ENCODE peak calls at places on chromosomes 13 and 19, in eight cellular contexts. L, U, H, X, R, E, A and J are unnamed samples. For H3K27me3, the result is how much of the 10 kb centered on the place peaks cover.

GRCh38 chr19:38392707-38393308 is 4.3 kb downstream of the SPRED3 start:
- DNase-seq in R (no peak), H (no peak), A (no peak), X (no peak), U (peak), E (no peak), L (no peak), J (no peak)

GRCh38 chr13:46211116-46211515 is 612 bp upstream of the LRRC63 start:
- DNase-seq in X (peak), U (peak), E (no peak), L (no peak), A (no peak), R (peak), H (no peak), J (no peak)

GRCh38 chr19:12840091-12841079 is 2.1 kb downstream of the MAST1 start:
- DNase-seq in X (peak), R (no peak), A (no peak), E (peak), U (peak), L (no peak), H (peak), J (peak)

GRCh38 chr19:8585894-8586750 is 8.9 kb upstream of the MYO1F start:
- DNase-seq in H (no peak), U (peak), A (no peak), E (no peak), L (no peak), R (peak), X (peak), J (no peak)

GRCh38 chr13:89490661-89491060 is 1819.5 kb downstream of the SLITRK5 start:
- DNase-seq in R (no peak), L (no peak), X (no peak), U (no peak), A (no peak), E (no peak), H (no peak), J (no peak)

GRCh38 chr13:46315491-46316075 is 71.5 kb downstream of the RUBCNL start:
- DNase-seq in H (no peak), L (no peak), E (no peak), A (no peak), X (no peak), R (no peak), U (no peak), J (no peak)

GRCh38 chr19:45814166-45814780 is 835 bp downstream of the RSPH6A start:
- DNase-seq in H (no peak), X (no peak), L (no peak), R (no peak), A (no peak), U (no peak), E (no peak), J (no peak)

GRCh38 chr19:18021121-18021755 is 13.3 kb downstream of the ARRDC2 start:
- DNase-seq in E (peak), H (peak), U (peak), R (peak), A (peak), X (no peak), L (peak), J (no peak)

GRCh38 chr13:79860757-79861156 is 379.8 kb downstream of the NDFIP2 start:
- DNase-seq in A (no peak), X (no peak), R (no peak), L (no peak), E (no peak), H (no peak), U (no peak), J (no peak)

GRCh38 chr19:28419312-28419711 is 793.6 kb downstream of the UQCRFS1 start:
- DNase-seq in E (no peak), H (no peak), A (no peak), X (no peak), L (no peak), R (no peak), U (no peak), J (no peak)

GRCh38 chr13:39501711-39502324 is 101.2 kb downstream of the LHFPL6 start:
- DNase-seq in H (no peak), E (no peak), X (no peak), L (no peak), U (no peak), A (peak), R (no peak), J (no peak)

GRCh38 chr19:51164215-51164614 is 22.1 kb downstream of the SIGLEC7 start:
- DNase-seq in H (no peak), L (no peak), R (no peak), U (no peak), X (no peak), A (no peak), E (no peak), J (no peak)

GRCh38 chr13:22214184-22214583 is 543.3 kb downstream of the FGF9 start:
- DNase-seq in U (no peak), R (no peak), X (no peak), H (no peak), E (no peak), A (no peak), L (no peak), J (no peak)

GRCh38 chr19:30674656-30675055 is 302.5 kb downstream of the ZNF536 start:
- DNase-seq in H (no peak), E (no peak), L (no peak), X (no peak), R (no peak), A (no peak), U (no peak), J (no peak)

GRCh38 chr13:26469602-26470001 is 87.9 kb upstream of the WASF3 start:
- DNase-seq in R (no peak), A (no peak), H (no peak), X (no peak), U (no peak), E (no peak), L (no peak), J (no peak)

GRCh38 chr19:53639471-53639870 is 7.7 kb downstream of the DPRX start:
- DNase-seq in X (no peak), U (no peak), L (no peak), A (no peak), H (no peak), R (no peak), E (no peak), J (no peak)

GRCh38 chr13:51958217-51958547 is 53.1 kb downstream of the ATP7B start:
- DNase-seq in U (peak), A (no peak), R (no peak), L (no peak), X (no peak), H (no peak), E (no peak), J (no peak)

GRCh38 chr19:39314016-39314728 is 6.5 kb downstream of the LRFN1 start:
- DNase-seq in H (no peak), E (no peak), U (no peak), L (no peak), A (no peak), R (no peak), X (no peak), J (no peak)

GRCh38 chr19:31503211-31503610 is 154.0 kb upstream of the TSHZ3 start:
- DNase-seq in R (no peak), U (no peak), A (no peak), E (no peak), H (no peak), X (no peak), L (no peak), J (no peak)

GRCh38 chr19:58569943-58570670 is 3.0 kb downstream of the MZF1 start:
- DNase-seq in L (peak), H (peak), R (no peak), X (peak), U (no peak), E (peak), A (no peak), J (no peak)

GRCh38 chr19:29191005-29191404 is 21.9 kb downstream of the UQCRFS1 start:
- DNase-seq in R (no peak), U (no peak), X (no peak), H (no peak), E (no peak), A (no peak), L (no peak), J (no peak)

GRCh38 chr13:109500146-109500773 is 286.1 kb downstream of the IRS2 start:
- DNase-seq in X (no peak), L (no peak), E (no peak), U (no peak), A (no peak), H (no peak), R (no peak), J (no peak)

GRCh38 chr19:33461256-33462111 is 60.1 kb downstream of the PEPD start:
- DNase-seq in H (no peak), A (no peak), L (no peak), X (no peak), U (no peak), R (no peak), E (no peak), J (no peak)

GRCh38 chr19:10321874-10322835 is 6.3 kb upstream of the FDX2 start:
- DNase-seq in L (no peak), X (no peak), A (no peak), U (no peak), E (no peak), R (no peak), H (no peak), J (no peak)

GRCh38 chr13:104315606-104316005 is 1249.4 kb upstream of the SLC10A2 start:
- DNase-seq in X (no peak), E (no peak), R (no peak), A (no peak), L (no peak), H (no peak), U (peak), J (no peak)

DNA sequence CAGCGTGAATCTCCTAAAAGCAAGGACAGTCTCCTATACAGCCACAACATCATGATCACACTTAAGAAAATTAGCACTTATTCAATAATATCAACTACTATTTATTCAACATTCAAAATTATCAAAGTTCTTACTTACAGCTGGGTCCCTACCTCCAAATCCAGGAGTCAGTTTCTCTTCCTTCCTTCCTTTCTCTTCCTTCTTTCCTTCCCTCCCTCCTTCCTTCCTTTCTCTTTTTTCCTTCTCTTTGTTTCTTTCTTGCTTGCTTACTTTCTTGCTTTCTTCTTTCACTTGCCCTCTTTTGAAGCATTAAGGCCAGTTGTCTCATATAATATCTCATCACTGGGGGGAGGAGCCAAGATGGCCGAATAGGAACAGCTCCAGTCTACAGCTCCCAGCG is 107.6 kb downstream of the DCT start:
- DNase-seq in H (no peak), R (no peak), A (no peak), L (no peak), U (no peak), E (no peak), X (no peak), J (no peak)
- H3K27me3 ChIP-seq in H (under half), R (under half), A (under half), L (under half), U (under half), E (under half), X (under half), J (under half)

GRCh38 chr19:3603121-3603841 is 3.4 kb downstream of the TBXA2R start:
- DNase-seq in R (no peak), H (peak), U (no peak), X (no peak), L (no peak), A (no peak), E (no peak), J (no peak)
- H3K27ac ChIP-seq in R (no peak), H (peak), U (no peak), X (no peak), L (peak), A (no peak), E (peak), J (no peak)

GRCh38 chr13:30904043-30904442 is 2.0 kb upstream of the MEDAG start:
- DNase-seq in R (no peak), L (no peak), U (no peak), E (no peak), A (no peak), H (no peak), X (no peak), J (no peak)

GRCh38 chr13:30908416-30908980 is 2.4 kb downstream of the MEDAG start:
- DNase-seq in X (no peak), L (no peak), R (no peak), A (peak), E (no peak), U (no peak), H (no peak), J (no peak)

GRCh38 chr13:30905932-30906383 is at the start of gene MEDAG:
- DNase-seq in U (no peak), H (no peak), X (no peak), E (peak), L (peak), R (no peak), A (peak), J (no peak)

GRCh38 chr13:30906411-30906990 is 430 bp downstream of the MEDAG start:
- DNase-seq in R (no peak), H (no peak), U (no peak), E (no peak), A (peak), X (no peak), L (no peak), J (no peak)

DNA sequence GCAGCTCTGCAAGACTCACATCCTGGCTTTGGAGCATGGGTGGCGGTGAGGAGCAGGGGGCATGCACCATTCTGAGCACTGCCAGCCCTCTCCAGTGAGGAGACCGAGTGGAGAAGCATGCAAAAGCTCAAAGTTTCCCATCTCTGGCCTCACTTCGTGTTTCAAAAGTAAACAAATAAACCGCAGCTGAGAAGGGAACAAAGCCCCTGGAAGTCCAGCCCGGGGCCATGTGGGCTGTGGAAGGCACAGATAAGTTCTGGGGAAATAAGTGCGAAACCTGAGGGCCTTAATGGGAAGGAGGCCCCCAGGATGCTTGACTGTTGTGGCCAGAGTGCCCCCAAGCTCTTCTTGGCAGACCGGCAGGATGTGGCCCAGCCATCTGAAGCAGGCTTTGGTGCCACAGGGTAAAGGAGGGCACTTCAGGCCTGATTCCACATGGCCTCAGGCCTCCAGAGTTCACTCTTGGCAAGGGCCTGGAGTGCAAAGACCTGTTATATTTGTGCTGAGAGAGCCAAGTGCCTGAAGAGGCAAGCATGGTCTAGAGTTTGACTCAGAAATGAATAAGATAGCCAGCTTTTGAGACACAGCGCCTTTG is 1.2 kb downstream of the MEDAG start:
- DNase-seq in A (no peak), R (no peak), U (no peak), H (no peak), E (no peak), L (no peak), X (no peak), J (no peak)
- H3K27me3 ChIP-seq in A (under half), R (half or more), U (half or more), H (under half), E (under half), L (under half), X (under half), J (half or more)

GRCh38 chr13:27639186-27639585 is 17.5 kb downstream of the POLR1D start:
- DNase-seq in H (no peak), L (no peak), R (no peak), U (no peak), E (no peak), A (no peak), X (no peak), J (no peak)
- H3K27ac ChIP-seq in H (peak), L (no peak), R (no peak), U (no peak), E (no peak), A (no peak), X (no peak), J (no peak)

GRCh38 chr19:2719232-2719735 is 1.9 kb downstream of the DIRAS1 start:
- DNase-seq in E (no peak), A (no peak), H (no peak), U (no peak), X (no peak), R (no peak), L (no peak), J (no peak)
- H3K27me3 ChIP-seq in E (under half), A (under half), H (under half), U (under half), X (under half), R (under half), L (under half), J (under half)